ENCODE peak calls at places on chromosome 21, in seven cellular contexts. One of them, this sample, is unnamed.

GRCh38 chr21:31571879-31572278 is 87.6 kb upstream of the SOD1 start:
- DNase-seq in K562: no peak
- DNase-seq in hepatocyte: no peak
- DNase-seq in fibroblast of lung: no peak
- DNase-seq in GM23338: no peak
- DNase-seq in GM23248: no peak
- DNase-seq in MM.1S: peak; percentile 87
- DNase-seq in this sample: no peak

GRCh38 chr21:41642399-41642798 is 124.5 kb downstream of the RIPK4 start:
- DNase-seq in fibroblast of lung: peak; percentile 11
- DNase-seq in hepatocyte: no peak
- DNase-seq in GM23248: peak; percentile 64
- DNase-seq in MM.1S: no peak
- DNase-seq in GM23338: no peak
- DNase-seq in K562: no peak
- DNase-seq in this sample: peak; percentile 74

GRCh38 chr21:26686278-26686677 is 113.2 kb upstream of the CYYR1 start:
- DNase-seq in hepatocyte: no peak
- DNase-seq in K562: no peak
- DNase-seq in fibroblast of lung: peak; percentile 21
- DNase-seq in GM23338: peak; percentile 80
- DNase-seq in GM23248: peak; percentile 37
- DNase-seq in MM.1S: peak; percentile 89
- DNase-seq in this sample: no peak

GRCh38 chr21:27040738-27041137 is 73.8 kb upstream of the ADAMTS5 start:
- DNase-seq in K562: no peak
- DNase-seq in fibroblast of lung: no peak
- DNase-seq in MM.1S: no peak
- DNase-seq in GM23248: no peak
- DNase-seq in GM23338: no peak
- DNase-seq in hepatocyte: no peak
- DNase-seq in this sample: no peak

GRCh38 chr21:31142600-31142999 is 104.3 kb upstream of the KRTAP19-8 start:
- DNase-seq in MM.1S: no peak
- DNase-seq in GM23248: no peak
- DNase-seq in GM23338: peak; percentile 59
- DNase-seq in fibroblast of lung: no peak
- DNase-seq in hepatocyte: no peak
- DNase-seq in K562: no peak
- DNase-seq in this sample: no peak

GRCh38 chr21:31728191-31728590 is 3.7 kb downstream of the SCAF4 start:
- DNase-seq in hepatocyte: no peak
- DNase-seq in K562: no peak
- DNase-seq in MM.1S: no peak
- DNase-seq in GM23338: no peak
- DNase-seq in fibroblast of lung: no peak
- DNase-seq in GM23248: no peak
- DNase-seq in this sample: no peak

GRCh38 chr21:41957991-41958766 is 4.4 kb upstream of the C2CD2 start:
- DNase-seq in fibroblast of lung: peak; percentile 93
- DNase-seq in hepatocyte: peak; percentile 63
- DNase-seq in GM23338: peak; percentile 43
- DNase-seq in GM23248: peak; percentile 81
- DNase-seq in MM.1S: no peak
- DNase-seq in K562: peak; percentile 83
- DNase-seq in this sample: peak; percentile 92

GRCh38 chr21:41764558-41765392 is 2.1 kb downstream of the RIPK4 start:
- DNase-seq in GM23338: no peak
- DNase-seq in GM23248: no peak
- DNase-seq in hepatocyte: peak; percentile 46
- DNase-seq in K562: no peak
- DNase-seq in fibroblast of lung: no peak
- DNase-seq in MM.1S: no peak
- DNase-seq in this sample: no peak

GRCh38 chr21:16309250-16309971 is 579.6 kb downstream of the USP25 start:
- DNase-seq in fibroblast of lung: no peak
- DNase-seq in GM23338: peak; percentile 48
- DNase-seq in GM23248: no peak
- DNase-seq in hepatocyte: no peak
- DNase-seq in K562: no peak
- DNase-seq in MM.1S: no peak
- DNase-seq in this sample: peak; percentile 81

GRCh38 chr21:26388731-26389231 is 184.3 kb downstream of the CYYR1 start:
- DNase-seq in K562: no peak
- DNase-seq in GM23248: peak; percentile 88
- DNase-seq in MM.1S: no peak
- DNase-seq in GM23338: no peak
- DNase-seq in hepatocyte: no peak
- DNase-seq in fibroblast of lung: peak; percentile 29
- DNase-seq in this sample: peak; percentile 33

DNA sequence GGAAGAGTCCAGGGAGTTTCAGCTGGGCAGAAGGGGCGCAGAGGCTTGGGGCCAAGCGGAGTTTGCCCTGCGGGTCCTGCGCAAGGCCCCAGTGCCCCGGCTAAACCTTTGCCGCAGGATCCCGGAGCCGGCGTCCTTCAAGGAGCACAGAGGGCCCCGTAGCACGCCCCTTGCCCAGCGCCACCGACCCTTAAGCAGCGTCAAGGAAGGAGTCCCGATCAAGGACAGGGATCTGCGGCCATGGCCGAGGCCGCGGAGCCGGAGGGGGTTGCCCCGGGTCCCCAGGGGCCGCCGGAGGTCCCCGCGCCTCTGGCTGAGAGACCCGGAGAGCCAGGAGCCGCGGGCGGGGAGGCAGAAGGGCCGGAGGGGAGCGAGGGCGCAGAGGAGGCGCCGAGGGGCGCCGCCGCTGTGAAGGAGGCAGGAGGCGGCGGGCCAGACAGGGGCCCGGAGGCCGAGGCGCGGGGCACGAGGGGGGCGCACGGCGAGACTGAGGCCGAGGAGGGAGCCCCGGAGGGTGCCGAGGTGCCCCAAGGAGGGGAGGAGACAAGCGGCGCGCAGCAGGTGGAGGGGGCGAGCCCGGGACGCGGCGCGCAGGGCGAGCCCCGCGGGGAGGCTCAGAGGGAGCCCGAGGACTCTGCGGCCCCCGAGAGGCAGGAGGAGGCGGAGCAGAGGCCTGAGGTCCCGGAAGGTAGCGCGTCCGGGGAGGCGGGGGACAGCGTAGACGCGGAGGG is 520 bp downstream of the CLIC6 start:
- DNase-seq in fibroblast of lung: no peak
- DNase-seq in hepatocyte: peak; percentile 58
- DNase-seq in GM23338: peak; percentile 60
- DNase-seq in K562: no peak
- DNase-seq in GM23248: peak; percentile 29
- DNase-seq in MM.1S: no peak
- DNase-seq in this sample: no peak
- TF ChIP-seq EZH2 in fibroblast of lung: no peak
- TF ChIP-seq EZH2 in hepatocyte: peak; percentile 67
- TF ChIP-seq EZH2 in GM23338: peak; percentile 53
- TF ChIP-seq EZH2 in K562: no peak
- TF ChIP-seq EZH2 in GM23248: no peak
- TF ChIP-seq EZH2 in MM.1S: no peak
- TF ChIP-seq EZH2 in this sample: peak; percentile 69

DNA sequence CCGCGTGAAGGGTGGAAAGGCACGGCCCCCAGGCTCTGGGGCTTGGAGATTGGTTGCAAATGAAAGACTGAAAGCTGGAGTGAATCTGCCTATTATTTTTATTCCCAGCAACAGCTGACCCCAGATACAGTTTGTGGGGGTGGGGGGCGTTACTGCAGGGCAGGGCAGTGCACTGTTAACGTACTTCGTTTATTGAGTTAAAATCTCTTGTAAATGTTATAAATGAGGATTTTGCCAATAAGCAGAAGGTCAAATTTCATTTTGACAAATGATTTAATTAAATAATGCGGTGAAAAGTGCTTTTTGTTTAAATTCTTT is 1.0 kb upstream of the VPS26C start:
- DNase-seq in hepatocyte: no peak
- DNase-seq in GM23248: no peak
- DNase-seq in fibroblast of lung: no peak
- DNase-seq in K562: no peak
- DNase-seq in MM.1S: no peak
- DNase-seq in GM23338: no peak
- DNase-seq in this sample: no peak
- TF ChIP-seq EZH2 in hepatocyte: no peak
- TF ChIP-seq EZH2 in GM23248: no peak
- TF ChIP-seq EZH2 in fibroblast of lung: no peak
- TF ChIP-seq EZH2 in K562: no peak
- TF ChIP-seq EZH2 in MM.1S: no peak
- TF ChIP-seq EZH2 in GM23338: no peak
- TF ChIP-seq EZH2 in this sample: no peak

DNA sequence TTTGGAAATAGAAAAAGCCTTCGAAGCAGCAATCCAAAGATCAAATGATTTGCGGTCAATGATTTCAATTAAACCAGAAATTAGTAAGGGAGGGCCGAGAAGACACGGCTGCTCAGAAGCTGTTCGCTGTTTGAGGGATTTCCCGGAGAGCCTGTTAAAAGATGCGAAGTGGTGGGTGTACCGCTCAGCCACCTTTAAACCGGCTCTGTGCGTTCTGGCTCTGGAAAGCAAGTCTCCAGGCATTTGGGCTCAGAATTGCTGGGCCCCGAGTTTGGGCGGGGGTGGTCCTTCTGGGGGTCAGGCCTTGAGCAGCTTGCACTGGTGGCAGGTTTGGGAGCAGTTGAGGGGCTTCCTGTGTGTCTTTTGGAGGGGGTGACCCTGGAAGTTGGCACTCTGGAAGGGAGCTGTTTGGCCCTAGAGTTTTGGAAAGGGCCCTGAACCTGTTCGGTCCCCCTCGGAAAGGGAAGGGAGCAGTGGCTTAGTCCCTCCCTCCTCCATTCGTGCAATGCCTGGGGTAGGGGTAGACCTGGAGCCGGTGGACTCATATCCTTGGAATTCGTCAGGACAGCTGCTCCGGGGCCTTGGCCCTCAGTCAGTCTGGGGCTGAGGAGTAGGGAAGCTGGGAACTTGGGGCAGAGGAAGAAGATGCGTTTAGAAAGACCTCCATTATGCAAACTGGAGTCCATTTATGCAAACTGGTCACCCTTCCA is 3.2 kb downstream of the SIM2 start:
- DNase-seq in GM23338: peak; percentile 60
- DNase-seq in hepatocyte: no peak
- DNase-seq in K562: no peak
- DNase-seq in fibroblast of lung: no peak
- DNase-seq in MM.1S: no peak
- DNase-seq in GM23248: no peak
- DNase-seq in this sample: no peak
- TF ChIP-seq EZH2 in GM23338: peak; percentile 99
- TF ChIP-seq EZH2 in hepatocyte: peak; percentile 30
- TF ChIP-seq EZH2 in K562: no peak
- TF ChIP-seq EZH2 in fibroblast of lung: peak; percentile 70
- TF ChIP-seq EZH2 in MM.1S: no peak
- TF ChIP-seq EZH2 in GM23248: no peak
- TF ChIP-seq EZH2 in this sample: peak; percentile 13

DNA sequence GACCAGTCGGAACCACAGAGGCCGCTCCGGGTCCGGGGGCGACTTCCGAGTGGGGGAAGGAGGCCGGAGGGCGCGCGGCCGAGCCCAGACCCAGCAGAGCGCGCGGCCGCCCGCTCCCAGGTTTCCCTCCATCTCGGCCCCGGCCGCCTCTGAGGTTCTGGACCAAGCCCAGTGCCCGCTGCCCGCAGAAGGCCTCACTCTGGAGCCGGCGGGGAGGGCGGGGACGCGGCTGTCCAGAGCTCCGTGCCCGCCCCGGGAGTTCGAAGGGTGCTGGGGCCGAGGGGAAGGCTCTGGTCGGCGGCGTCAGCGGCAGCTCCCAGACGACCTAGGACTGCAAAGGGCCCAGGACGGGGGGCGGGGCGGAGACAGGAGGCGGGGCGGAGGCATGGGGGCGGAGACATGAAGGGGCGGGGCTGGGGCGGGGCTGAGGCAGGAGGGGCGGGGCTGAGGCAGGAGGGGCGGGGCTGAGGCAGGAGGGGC is 48.0 kb upstream of the SLC19A1 start:
- DNase-seq in MM.1S: peak; percentile 35
- DNase-seq in GM23338: peak; percentile 83
- DNase-seq in fibroblast of lung: peak; percentile 70
- DNase-seq in hepatocyte: peak; percentile 76
- DNase-seq in GM23248: peak; percentile 70
- DNase-seq in K562: peak; percentile 97
- DNase-seq in this sample: no peak
- TF ChIP-seq EZH2 in MM.1S: no peak
- TF ChIP-seq EZH2 in GM23338: no peak
- TF ChIP-seq EZH2 in fibroblast of lung: no peak
- TF ChIP-seq EZH2 in hepatocyte: no peak
- TF ChIP-seq EZH2 in GM23248: no peak
- TF ChIP-seq EZH2 in K562: no peak
- TF ChIP-seq EZH2 in this sample: peak; percentile 66

GRCh38 chr21:14325575-14325974 is 57.4 kb downstream of the HSPA13 start:
- DNase-seq in hepatocyte: no peak
- DNase-seq in fibroblast of lung: no peak
- DNase-seq in MM.1S: no peak
- DNase-seq in GM23338: no peak
- DNase-seq in GM23248: no peak
- DNase-seq in K562: no peak
- DNase-seq in this sample: no peak
- TF ChIP-seq EZH2 in hepatocyte: no peak
- TF ChIP-seq EZH2 in fibroblast of lung: no peak
- TF ChIP-seq EZH2 in MM.1S: no peak
- TF ChIP-seq EZH2 in GM23338: no peak
- TF ChIP-seq EZH2 in GM23248: no peak
- TF ChIP-seq EZH2 in K562: no peak
- TF ChIP-seq EZH2 in this sample: no peak

DNA sequence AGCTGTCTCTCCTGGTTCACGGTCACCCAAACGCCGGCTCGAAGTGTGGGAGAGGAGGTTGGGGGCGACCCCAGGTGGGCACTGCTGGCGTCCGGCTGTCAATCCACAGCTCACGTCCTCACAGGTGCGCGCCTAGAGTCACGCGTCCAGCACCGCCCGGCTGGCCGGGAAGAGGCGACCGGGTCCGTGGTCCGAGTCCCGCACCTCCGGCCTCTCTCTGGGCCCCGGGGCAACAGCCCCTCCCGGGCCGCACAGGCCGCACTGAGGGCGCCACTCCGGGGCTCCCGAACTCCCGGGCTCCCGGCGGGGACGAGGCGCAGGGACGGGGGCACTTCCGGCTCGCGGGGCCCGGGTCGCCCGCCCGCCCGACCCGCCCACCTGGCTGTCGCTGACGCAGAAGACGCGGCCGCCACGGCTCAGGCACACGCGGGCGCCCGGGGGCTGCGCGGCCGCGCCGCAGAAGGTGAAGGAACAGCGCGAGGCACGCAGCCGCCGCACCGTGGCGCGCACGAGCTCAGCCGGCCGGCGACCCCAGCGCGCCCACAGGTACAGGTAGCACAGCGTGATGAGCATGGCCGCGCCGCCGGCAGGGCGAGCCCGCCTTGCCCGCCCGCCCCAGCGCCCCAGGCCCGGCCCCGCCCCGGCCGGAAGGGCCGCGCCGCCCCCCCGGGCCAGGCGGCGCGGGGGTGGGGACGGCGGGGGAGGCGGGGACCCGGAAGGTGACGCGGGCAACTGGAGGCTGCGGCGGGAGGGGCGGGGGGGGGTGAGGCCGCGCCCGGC is at the start of gene HLCS:
- DNase-seq in K562: peak; percentile 94
- DNase-seq in MM.1S: peak; percentile 91
- DNase-seq in hepatocyte: peak; percentile 89
- DNase-seq in GM23248: peak; percentile 82
- DNase-seq in GM23338: peak; percentile 78
- DNase-seq in fibroblast of lung: peak; percentile 49
- DNase-seq in this sample: peak; percentile 31
- TF ChIP-seq EZH2 in K562: no peak
- TF ChIP-seq EZH2 in MM.1S: no peak
- TF ChIP-seq EZH2 in hepatocyte: no peak
- TF ChIP-seq EZH2 in GM23248: no peak
- TF ChIP-seq EZH2 in GM23338: no peak
- TF ChIP-seq EZH2 in fibroblast of lung: no peak
- TF ChIP-seq EZH2 in this sample: no peak